ENCODE peak calls at places on chromosomes 4 and X, in ten cellular contexts. U is ovary, W is body of pancreas, S is adrenal gland, P is K562, K is suprapubic skin, B is upper lobe of left lung, D is uterus, R is vagina, N is IMR-90. F is an unnamed sample.

GRCh38 chr4:137922721-137923120 is 319.4 kb downstream of the SLC7A11 start:
- DNase-seq in U (no peak), W (no peak), S (no peak), P (no peak), K (no peak), B (no peak), D (no peak), R (no peak), N (no peak), F (no peak)

GRCh38 chr4:89109841-89110540 is 1.3 kb upstream of the TIGD2 start:
- DNase-seq in U (no peak), W (peak; percentile 54), S (no peak), P (no peak), K (no peak), B (no peak), D (no peak), R (no peak), N (no peak), F (no peak)

GRCh38 chrX:132480581-132481203 is 8.1 kb downstream of the MBNL3 start:
- DNase-seq in U (peak; percentile 9), W (peak; percentile 21), S (no peak), P (no peak), K (peak; percentile 65), B (no peak), D (peak; percentile 51), R (no peak), N (peak; percentile 20), F (peak; percentile 27)

GRCh38 chrX:129139837-129140679 is 383.2 kb downstream of the SMARCA1 start:
- DNase-seq in U (no peak), W (no peak), S (no peak), P (no peak), K (no peak), B (no peak), D (no peak), R (no peak), N (no peak), F (no peak)

GRCh38 chr4:15506464-15506863 is 36.8 kb downstream of the CC2D2A start:
- DNase-seq in U (no peak), W (no peak), S (no peak), P (no peak), K (no peak), B (no peak), D (no peak), R (no peak), N (peak; percentile 82), F (no peak)

GRCh38 chr4:81790477-81790876 is 318.8 kb upstream of the RASGEF1B start:
- DNase-seq in U (no peak), W (no peak), S (no peak), P (peak; percentile 86), K (no peak), B (no peak), D (no peak), R (no peak), N (no peak), F (no peak)

GRCh38 chr4:144371479-144371878 is 231.0 kb upstream of the GYPA start:
- DNase-seq in U (no peak), W (no peak), S (no peak), P (no peak), K (no peak), B (no peak), D (no peak), R (no peak), N (no peak), F (no peak)

GRCh38 chr4:13541176-13541604 is 3.1 kb downstream of the NKX3-2 start:
- DNase-seq in U (no peak), W (no peak), S (no peak), P (no peak), K (no peak), B (no peak), D (no peak), R (peak; percentile 82), N (no peak), F (no peak)

GRCh38 chr4:38003102-38003501 is 42.9 kb downstream of the PTTG2 start:
- DNase-seq in U (no peak), W (no peak), S (no peak), P (no peak), K (no peak), B (no peak), D (no peak), R (no peak), N (no peak), F (no peak)

GRCh38 chrX:77484045-77484444 is 36.9 kb downstream of the FGF16 start:
- DNase-seq in U (no peak), W (no peak), S (no peak), P (no peak), K (no peak), B (no peak), D (no peak), R (no peak), N (no peak), F (no peak)

GRCh38 chr4:6071191-6071958 is 53.1 kb upstream of the C4orf50 start:
- DNase-seq in U (no peak), W (no peak), S (no peak), P (no peak), K (no peak), B (no peak), D (no peak), R (no peak), N (no peak), F (no peak)

GRCh38 chr4:182809417-182810102 is 107.6 kb downstream of the DCTD start:
- DNase-seq in U (no peak), W (peak; percentile 29), S (no peak), P (no peak), K (no peak), B (no peak), D (no peak), R (no peak), N (no peak), F (no peak)

GRCh38 chr4:8224596-8225289 is 25.7 kb downstream of the SH3TC1 start:
- DNase-seq in U (no peak), W (no peak), S (no peak), P (no peak), K (no peak), B (no peak), D (no peak), R (no peak), N (no peak), F (no peak)
- TF ChIP-seq POLR2A in U (no peak), W (no peak), S (no peak), P (no peak), K (no peak), B (no peak), D (no peak), R (no peak), N (no peak), F (no peak)

GRCh38 chrX:72272868-72273267 is 4.2 kb downstream of the RPS4X start:
- DNase-seq in U (no peak), W (no peak), S (no peak), P (no peak), K (no peak), B (no peak), D (no peak), R (no peak), N (peak; percentile 76), F (no peak)
- H3K4me3 ChIP-seq in U (no peak overlapping the region), W (no peak overlapping the region), S (no peak overlapping the region), P (no peak overlapping the region), K (no peak overlapping the region), B (no peak overlapping the region), D (no peak overlapping the region), R (no peak overlapping the region), N (no peak overlapping the region), F (no peak overlapping the region)

GRCh38 chr4:1582227-1582626 is 101.9 kb downstream of the FAM53A start:
- DNase-seq in U (peak; percentile 58), W (no peak), S (no peak), P (no peak), K (peak; percentile 74), B (peak; percentile 66), D (no peak), R (no peak), N (no peak), F (no peak)

GRCh38 chr4:1578968-1579833 is 104.9 kb downstream of the FAM53A start:
- DNase-seq in U (peak; percentile 78), W (peak; percentile 52), S (peak; percentile 74), P (peak; percentile 81), K (peak; percentile 93), B (peak; percentile 95), D (peak; percentile 70), R (no peak), N (peak; percentile 28), F (peak; percentile 88)

GRCh38 chr4:1577818-1578217 is 106.3 kb downstream of the FAM53A start:
- DNase-seq in U (no peak), W (no peak), S (no peak), P (no peak), K (peak; percentile 59), B (peak; percentile 70), D (no peak), R (no peak), N (no peak), F (no peak)

GRCh38 chr4:1578301-1578781 is 105.8 kb downstream of the FAM53A start:
- DNase-seq in U (peak; percentile 53), W (no peak), S (no peak), P (no peak), K (peak; percentile 76), B (peak; percentile 75), D (no peak), R (no peak), N (no peak), F (no peak)

DNA sequence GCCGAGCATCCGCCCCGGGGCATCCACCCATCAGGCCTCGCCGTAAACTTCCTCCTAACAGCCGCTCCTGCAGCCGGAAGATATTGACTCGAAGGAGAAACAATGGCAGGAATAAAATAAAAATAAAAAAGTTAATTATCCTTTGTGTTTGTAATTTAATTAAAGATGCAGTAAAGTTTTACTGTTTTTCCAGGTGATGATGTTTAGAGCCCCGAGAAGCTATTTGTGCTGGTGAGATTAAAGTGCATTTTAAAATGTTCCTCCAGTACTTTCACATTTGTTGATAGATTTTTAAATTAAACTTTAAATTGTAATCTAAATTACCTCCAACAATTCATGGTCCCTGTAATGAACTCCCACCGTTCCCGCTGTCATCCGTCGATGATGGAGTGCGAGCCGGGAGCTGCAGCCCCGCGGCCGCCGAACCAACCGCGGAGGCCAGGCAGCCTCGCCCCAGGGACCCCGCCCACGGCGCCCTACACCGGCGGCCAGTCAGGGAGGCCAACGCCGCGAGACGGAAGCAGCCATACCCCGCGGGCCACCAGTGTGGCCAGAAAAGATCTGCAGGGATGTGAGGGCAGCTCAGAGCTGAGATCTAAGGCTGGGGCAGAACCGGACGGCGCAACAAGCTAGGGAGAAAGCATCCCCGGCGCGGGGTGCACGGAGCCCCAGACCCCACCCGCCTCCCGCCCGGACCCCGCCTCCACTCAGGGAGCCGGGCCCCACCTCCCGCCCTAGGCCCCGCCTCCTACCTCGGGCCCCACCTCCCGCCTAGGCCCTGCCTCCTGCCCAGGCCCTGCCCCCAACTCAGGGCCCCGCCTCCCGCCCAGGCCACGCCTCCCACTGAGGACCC is 104.1 kb downstream of the FAM53A start:
- DNase-seq in U (peak; percentile 96), W (peak; percentile 78), S (peak; percentile 94), P (peak; percentile 92), K (peak; percentile 98), B (peak; percentile 99), D (no peak), R (peak; percentile 92), N (no peak), F (peak; percentile 95)
- TF ChIP-seq POLR2A in U (peak; percentile 41), W (no peak), S (no peak), P (peak; percentile 44), K (no peak), B (no peak), D (peak; percentile 50), R (no peak), N (no peak), F (peak; percentile 52)

DNA sequence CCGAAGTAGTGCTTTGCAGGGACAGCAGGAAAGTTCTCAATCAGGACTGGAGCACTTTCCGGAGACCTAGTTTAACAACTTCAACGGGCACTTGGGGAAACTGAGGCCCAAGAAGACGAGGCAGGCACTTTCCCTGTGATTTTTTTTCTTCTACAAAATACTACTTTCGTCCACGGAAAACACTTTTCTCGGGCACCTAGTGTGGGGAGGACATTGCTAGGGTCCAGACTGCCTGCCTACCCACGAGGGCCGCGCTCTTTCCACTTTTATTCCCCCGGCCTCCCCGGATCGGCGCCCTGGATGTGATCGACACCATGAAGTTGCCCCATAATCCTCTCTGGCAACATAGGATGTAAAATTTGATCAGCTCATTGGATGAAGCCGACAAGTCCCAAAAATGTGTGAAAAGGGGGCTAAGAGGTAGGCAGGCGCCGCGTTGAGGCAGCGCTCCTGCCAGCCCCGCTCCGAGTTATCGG is 125.5 kb upstream of the CXorf66 start:
- DNase-seq in U (no peak), W (no peak), S (no peak), P (peak; percentile 5), K (no peak), B (no peak), D (no peak), R (no peak), N (no peak), F (no peak)
- H3K4me3 ChIP-seq in U (peak overlapping the region; percentile 23), W (no peak overlapping the region), S (no peak overlapping the region), P (peak overlapping the region; percentile 35), K (peak overlapping the region; percentile 46), B (no peak overlapping the region), D (peak overlapping the region; percentile 22), R (peak overlapping the region; percentile 51), N (peak overlapping the region; percentile 23), F (peak overlapping the region; percentile 24)